ENCODE peak calls at places on chromosomes 16 and 17, in eight cellular contexts. H, R, S, E, F, U, Y and W are unnamed samples.

GRCh38 chr17:16933317-16934132 is 38.4 kb downstream of the TNFRSF13B start:
- DNase-seq in H (no peak), R (no peak), S (no peak), E (no peak), F (no peak), U (no peak), Y (no peak), W (no peak)

GRCh38 chr17:68453991-68454665 is 3.2 kb downstream of the WIPI1 start:
- DNase-seq in H (no peak), R (no peak), S (no peak), E (no peak), F (no peak), U (no peak), Y (no peak), W (no peak)

GRCh38 chr16:2009302-2009711 is 314 bp downstream of the ZNF598 start:
- DNase-seq in H (no peak), R (no peak), S (no peak), E (no peak), F (no peak), U (no peak), Y (peak), W (no peak)

GRCh38 chr16:50515218-50515617 is 33.0 kb upstream of the NKD1 start:
- DNase-seq in H (no peak), R (no peak), S (no peak), E (no peak), F (no peak), U (no peak), Y (no peak), W (no peak)

GRCh38 chr16:4947722-4948503 is 10.2 kb upstream of the SEC14L5 start:
- DNase-seq in H (no peak), R (no peak), S (no peak), E (no peak), F (no peak), U (no peak), Y (peak), W (no peak)

GRCh38 chr16:67943619-67944503 is at the start of gene LCAT:
- DNase-seq in H (no peak), R (peak), S (no peak), E (peak), F (no peak), U (no peak), Y (no peak), W (no peak)

GRCh38 chr17:45020354-45021138 is 30.9 kb downstream of the DCAKD start:
- DNase-seq in H (no peak), R (no peak), S (no peak), E (peak), F (no peak), U (peak), Y (no peak), W (no peak)

GRCh38 chr17:27384721-27385120 is 71.5 kb upstream of the KSR1 start:
- DNase-seq in H (no peak), R (no peak), S (no peak), E (no peak), F (no peak), U (no peak), Y (no peak), W (no peak)

GRCh38 chr17:74619077-74619673 is 4.4 kb downstream of the CD300E start:
- DNase-seq in H (no peak), R (no peak), S (no peak), E (no peak), F (no peak), U (no peak), Y (no peak), W (no peak)

GRCh38 chr16:53061701-53062159 is 6.9 kb downstream of the CHD9 start:
- DNase-seq in H (no peak), R (peak), S (no peak), E (peak), F (no peak), U (no peak), Y (peak), W (no peak)

GRCh38 chr17:81870155-81870977 is 771 bp downstream of the ARHGDIA start:
- DNase-seq in H (peak), R (peak), S (no peak), E (peak), F (no peak), U (no peak), Y (peak), W (no peak)

GRCh38 chr16:78240459-78241222 is 141.2 kb downstream of the WWOX start:
- DNase-seq in H (peak), R (no peak), S (no peak), E (no peak), F (no peak), U (peak), Y (no peak), W (no peak)

GRCh38 chr17:72175787-72176515 is 55.1 kb downstream of the SOX9 start:
- DNase-seq in H (peak), R (no peak), S (no peak), E (no peak), F (no peak), U (no peak), Y (no peak), W (no peak)

GRCh38 chr17:41639492-41640473 is 15.4 kb upstream of the KRT17 start:
- DNase-seq in H (no peak), R (no peak), S (no peak), E (no peak), F (no peak), U (no peak), Y (no peak), W (no peak)

GRCh38 chr16:82585675-82586074 is 41.1 kb upstream of the CDH13 start:
- DNase-seq in H (no peak), R (no peak), S (no peak), E (no peak), F (no peak), U (no peak), Y (no peak), W (no peak)

GRCh38 chr16:82178352-82178751 is 8.3 kb upstream of the MPHOSPH6 start:
- DNase-seq in H (no peak), R (no peak), S (no peak), E (no peak), F (no peak), U (no peak), Y (no peak), W (no peak)

GRCh38 chr16:79605999-79606398 is 5.5 kb upstream of the MAF start:
- DNase-seq in H (no peak), R (no peak), S (peak), E (no peak), F (no peak), U (peak), Y (no peak), W (no peak)

GRCh38 chr17:5822281-5823060 is 238.2 kb upstream of the NLRP1 start:
- DNase-seq in H (no peak), R (no peak), S (no peak), E (no peak), F (no peak), U (no peak), Y (no peak), W (no peak)

GRCh38 chr17:65366102-65366844 is 195.2 kb downstream of the AXIN2 start:
- DNase-seq in H (no peak), R (no peak), S (no peak), E (no peak), F (no peak), U (no peak), Y (no peak), W (no peak)

GRCh38 chr17:59623151-59623550 is 3.5 kb downstream of the CLTC start:
- DNase-seq in H (no peak), R (no peak), S (no peak), E (no peak), F (no peak), U (no peak), Y (no peak), W (no peak)

GRCh38 chr17:14919049-14919545 is 346.0 kb downstream of the PMP22 start:
- DNase-seq in H (no peak), R (no peak), S (no peak), E (no peak), F (no peak), U (no peak), Y (no peak), W (no peak)

GRCh38 chr17:18858567-18859245 is 775 bp downstream of the PRPSAP2 start:
- DNase-seq in H (no peak), R (no peak), S (no peak), E (no peak), F (no peak), U (no peak), Y (no peak), W (no peak)

GRCh38 chr17:50139950-50140885 is 10.3 kb upstream of the SAMD14 start:
- DNase-seq in H (peak), R (peak), S (no peak), E (peak), F (peak), U (no peak), Y (peak), W (no peak)

GRCh38 chr16:24036614-24037013 is 200.8 kb downstream of the PRKCB start:
- DNase-seq in H (peak), R (no peak), S (no peak), E (peak), F (peak), U (no peak), Y (peak), W (no peak)

GRCh38 chr17:19363114-19363438 is 553 bp upstream of the B9D1 start:
- DNase-seq in H (no peak), R (no peak), S (no peak), E (no peak), F (no peak), U (no peak), Y (no peak), W (no peak)

GRCh38 chr17:68623811-68624210 is 22.6 kb upstream of the FAM20A start:
- DNase-seq in H (no peak), R (no peak), S (no peak), E (no peak), F (no peak), U (no peak), Y (no peak), W (no peak)

GRCh38 chr16:69286941-69287713 is 24.0 kb upstream of the VPS4A start:
- DNase-seq in H (peak), R (peak), S (peak), E (peak), F (peak), U (no peak), Y (peak), W (no peak)

GRCh38 chr17:81712468-81713003 is 452 bp downstream of the SLC25A10 start:
- DNase-seq in H (peak), R (no peak), S (no peak), E (peak), F (no peak), U (no peak), Y (peak), W (no peak)

GRCh38 chr16:12062343-12063003 is 85.9 kb downstream of the SNX29 start:
- DNase-seq in H (no peak), R (peak), S (peak), E (peak), F (peak), U (peak), Y (peak), W (peak)

GRCh38 chr17:7383742-7384488 is 3.0 kb downstream of the TNK1 start:
- DNase-seq in H (no peak), R (peak), S (no peak), E (peak), F (no peak), U (no peak), Y (no peak), W (no peak)

GRCh38 chr16:4081035-4081434 is 35.2 kb downstream of the ADCY9 start:
- DNase-seq in H (no peak), R (no peak), S (no peak), E (no peak), F (no peak), U (no peak), Y (no peak), W (no peak)

GRCh38 chr16:53886482-53887378 is 182.8 kb downstream of the FTO start:
- DNase-seq in H (no peak), R (no peak), S (no peak), E (no peak), F (no peak), U (no peak), Y (no peak), W (no peak)

GRCh38 chr17:75632863-75633483 is at the start of gene SMIM5:
- DNase-seq in H (peak), R (peak), S (peak), E (peak), F (peak), U (peak), Y (peak), W (peak)

GRCh38 chr17:57445051-57445450 is 188.7 kb downstream of the MSI2 start:
- DNase-seq in H (no peak), R (no peak), S (no peak), E (no peak), F (no peak), U (peak), Y (no peak), W (no peak)

GRCh38 chr17:31089461-31089860 is 5.3 kb upstream of the NF1 start:
- DNase-seq in H (no peak), R (no peak), S (no peak), E (no peak), F (no peak), U (no peak), Y (peak), W (no peak)

GRCh38 chr17:82300707-82301270 is 16.6 kb downstream of the CD7 start:
- DNase-seq in H (peak), R (peak), S (no peak), E (peak), F (no peak), U (peak), Y (peak), W (no peak)

GRCh38 chr16:31875112-31875803 is 1.7 kb downstream of the ZNF267 start:
- DNase-seq in H (no peak), R (no peak), S (no peak), E (no peak), F (no peak), U (no peak), Y (peak), W (no peak)

GRCh38 chr16:29962344-29962994 is 590 bp downstream of the TMEM219 start:
- DNase-seq in H (no peak), R (no peak), S (no peak), E (peak), F (no peak), U (no peak), Y (peak), W (no peak)
- TF ChIP-seq POLR2A in H (no peak), R (no peak), S (no peak), E (no peak), F (no peak), U (no peak), Y (no peak), W (no peak)

GRCh38 chr16:89741342-89742014 is 20.1 kb downstream of the ZNF276 start:
- DNase-seq in H (no peak), R (no peak), S (no peak), E (no peak), F (no peak), U (no peak), Y (no peak), W (no peak)
- TF ChIP-seq POLR2A in H (no peak), R (no peak), S (no peak), E (peak), F (no peak), U (no peak), Y (peak), W (no peak)

DNA sequence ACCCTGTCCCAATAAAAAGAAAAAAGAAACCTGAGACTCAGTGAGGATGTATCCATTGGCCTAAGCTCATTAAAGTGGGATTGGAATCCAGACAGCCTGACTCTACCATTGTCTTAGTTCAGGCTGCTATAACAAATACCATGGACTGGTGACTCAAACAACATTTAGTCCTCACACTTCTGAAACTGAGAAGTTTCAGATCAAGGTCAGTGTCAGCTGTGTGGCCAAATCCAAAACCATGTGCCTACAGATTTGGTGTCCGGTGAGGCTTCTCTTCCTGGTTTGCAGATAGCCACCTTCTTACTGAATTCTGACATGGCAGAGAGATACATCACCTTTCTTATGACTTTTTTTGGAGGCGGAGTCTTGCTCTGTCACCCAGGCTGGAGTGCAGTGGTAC is 53.3 kb upstream of the KDM8 start:
- DNase-seq in H (no peak), R (no peak), S (no peak), E (no peak), F (no peak), U (no peak), Y (no peak), W (no peak)
- TF ChIP-seq POLR2A in H (no peak), R (no peak), S (no peak), E (no peak), F (no peak), U (no peak), Y (no peak), W (no peak)

DNA sequence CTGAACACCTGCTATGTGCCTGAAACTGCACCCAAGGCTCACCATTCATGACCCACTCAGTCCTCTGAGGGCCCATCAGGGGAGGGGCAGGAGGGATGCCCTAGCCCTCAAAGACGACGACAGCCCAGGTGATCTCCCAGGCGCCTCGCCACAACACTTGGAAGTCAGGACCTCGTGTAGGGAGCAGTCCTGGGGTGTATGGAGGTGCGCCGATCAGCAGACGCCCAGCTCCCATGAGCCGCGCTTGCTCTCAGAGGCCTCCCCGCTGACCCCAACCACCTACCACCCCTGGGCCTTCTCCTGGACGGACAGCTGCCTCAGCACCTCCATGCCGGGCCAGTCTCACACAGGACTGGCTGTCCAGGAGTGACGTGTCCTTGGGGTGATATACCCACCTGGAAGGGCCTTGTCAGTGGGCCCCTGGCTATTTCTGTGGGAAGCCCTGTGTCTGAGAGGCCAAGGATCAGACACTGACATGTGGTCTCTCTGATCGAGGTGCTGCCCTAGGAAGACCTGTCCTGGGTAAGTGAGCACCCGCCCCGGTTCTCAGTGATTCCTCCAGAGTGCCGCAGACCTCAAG is 26.7 kb downstream of the KDM8 start:
- DNase-seq in H (no peak), R (peak), S (no peak), E (no peak), F (no peak), U (no peak), Y (no peak), W (no peak)
- TF ChIP-seq POLR2A in H (no peak), R (no peak), S (no peak), E (no peak), F (no peak), U (no peak), Y (no peak), W (no peak)

GRCh38 chr17:78862073-78863023 is 21.7 kb upstream of the USP36 start:
- DNase-seq in H (peak), R (peak), S (peak), E (peak), F (peak), U (peak), Y (peak), W (no peak)
- TF ChIP-seq POLR2A in H (peak), R (no peak), S (no peak), E (no peak), F (peak), U (no peak), Y (no peak), W (no peak)

GRCh38 chr16:84973776-84974523 is 37.4 kb downstream of the ZDHHC7 start:
- DNase-seq in H (no peak), R (no peak), S (no peak), E (no peak), F (no peak), U (no peak), Y (no peak), W (no peak)
- TF ChIP-seq POLR2A in H (no peak), R (no peak), S (no peak), E (no peak), F (no peak), U (no peak), Y (no peak), W (no peak)

GRCh38 chr17:2862197-2862596 is 66.0 kb downstream of the RAP1GAP2 start:
- DNase-seq in H (no peak), R (no peak), S (no peak), E (no peak), F (no peak), U (no peak), Y (no peak), W (no peak)
- TF ChIP-seq POLR2A in H (no peak), R (no peak), S (no peak), E (no peak), F (no peak), U (no peak), Y (no peak), W (no peak)

GRCh38 chr17:38605230-38605851 is 411 bp downstream of the SRCIN1 start:
- DNase-seq in H (no peak), R (no peak), S (no peak), E (no peak), F (no peak), U (no peak), Y (peak), W (no peak)

GRCh38 chr17:38603786-38604478 is 1.8 kb downstream of the SRCIN1 start:
- DNase-seq in H (no peak), R (no peak), S (no peak), E (no peak), F (no peak), U (no peak), Y (no peak), W (no peak)

GRCh38 chr17:38605852-38606645 is at the start of gene SRCIN1:
- DNase-seq in H (peak), R (peak), S (no peak), E (peak), F (no peak), U (peak), Y (peak), W (no peak)

GRCh38 chr17:38602862-38603785 is 2.6 kb downstream of the SRCIN1 start:
- DNase-seq in H (no peak), R (no peak), S (no peak), E (no peak), F (no peak), U (no peak), Y (no peak), W (no peak)

GRCh38 chr17:38604479-38605229 is 1.1 kb downstream of the SRCIN1 start:
- DNase-seq in H (no peak), R (no peak), S (no peak), E (no peak), F (no peak), U (no peak), Y (peak), W (no peak)
- TF ChIP-seq POLR2A in H (no peak), R (no peak), S (no peak), E (no peak), F (no peak), U (no peak), Y (no peak), W (no peak)